ENCODE peak calls at places on chromosomes 16 and 17, in ten cellular contexts. T is HEK293T; U is AG09319; G is neural crest cell; W is stromal cell of bone marrow; A is cardiac fibroblast; V is activated T-helper 9 cell treated with anti-CD3 and anti-CD28 coated beads, Interleukin-2, amount 50 U/mL, for 16 hours; F is stimulated activated naive CD4-positive, alpha-beta T cell; E is upper lobe of right lung; L is A172. H is an unnamed sample.

GRCh38 chr17:46818319-46818928 is at the start of gene WNT3:
- DNase-seq in E (peak; percentile 75), F (peak; percentile 26), W (no peak), A (no peak), U (no peak), L (no peak), G (no peak), T (no peak), V (peak; percentile 22), H (no peak)

GRCh38 chr17:8393470-8394231 is 4.0 kb downstream of the RNF222 start:
- DNase-seq in G (no peak), A (no peak), E (no peak), F (peak; percentile 26), W (no peak), V (no peak), L (peak; percentile 63), U (no peak), T (no peak), H (no peak)

GRCh38 chr17:42679001-42679491 is 2.3 kb upstream of the PLEKHH3 start:
- DNase-seq in T (no peak), E (peak; percentile 78), W (no peak), U (no peak), F (peak; percentile 35), L (peak; percentile 53), A (peak; percentile 60), V (no peak), G (no peak), H (peak; percentile 69)

GRCh38 chr17:37259030-37259735 is 116.6 kb upstream of the C17orf78 start:
- DNase-seq in T (no peak), L (peak; percentile 48), G (no peak), U (no peak), V (no peak), E (no peak), A (no peak), F (no peak), W (no peak), H (peak; percentile 57)

GRCh38 chr17:39533891-39534290 is 72.6 kb downstream of the CDK12 start:
- DNase-seq in W (no peak), E (no peak), U (no peak), L (no peak), A (no peak), T (no peak), F (no peak), V (no peak), G (no peak), H (no peak)

GRCh38 chr17:82566129-82566995 is 46.8 kb downstream of the FOXK2 start:
- DNase-seq in L (no peak), F (no peak), T (no peak), W (no peak), E (no peak), U (no peak), A (no peak), G (no peak), V (no peak), H (no peak)

GRCh38 chr17:57459286-57459915 is 203.1 kb downstream of the MSI2 start:
- DNase-seq in A (peak; percentile 48), W (no peak), T (no peak), V (no peak), F (no peak), E (no peak), U (no peak), G (no peak), L (peak; percentile 97), H (peak; percentile 98)

GRCh38 chr17:53006006-53006405 is 816.7 kb upstream of the KIF2B start:
- DNase-seq in F (no peak), W (no peak), T (no peak), A (no peak), G (no peak), V (no peak), L (no peak), E (no peak), U (no peak), H (no peak)

GRCh38 chr16:30142672-30143346 is 19.8 kb upstream of the MAPK3 start:
- DNase-seq in E (no peak), W (no peak), V (no peak), A (no peak), L (no peak), T (no peak), G (no peak), U (no peak), F (no peak), H (no peak)

GRCh38 chr16:65044861-65045260 is 77.0 kb downstream of the CDH11 start:
- DNase-seq in A (peak; percentile 57), V (no peak), L (no peak), G (no peak), E (no peak), F (no peak), U (peak; percentile 8), W (peak; percentile 66), T (no peak), H (no peak)

H was measured in RCC 7860.